ENCODE peak calls at places on chromosomes 1 and 21, in eight cellular contexts. I is heart left ventricle, L is body of pancreas, W is tibial nerve, S is right lobe of liver, Y is endothelial cell of umbilical vein, X is IMR-90, C is adrenal gland. D is an unnamed sample.
A peak's percentile ranks its signal among the peaks of the same experiment; 100 is the strongest.

GRCh38 chr1:26284597-26285351 is 4.9 kb downstream of the SH3BGRL3 start:
- DNase-seq in I (peak; percentile 69), L (peak; percentile 69), W (peak; percentile 64), S (peak; percentile 65), Y (peak; percentile 83), X (peak; percentile 97), C (peak; percentile 93), D (peak; percentile 82)

GRCh38 chr21:14901482-14901958 is 163.3 kb downstream of the NRIP1 start:
- DNase-seq in I (no peak), L (no peak), W (no peak), S (no peak), Y (no peak), X (peak; percentile 64), C (no peak), D (no peak)

GRCh38 chr1:241229216-241229615 is 127.8 kb downstream of the RGS7 start:
- DNase-seq in I (no peak), L (peak; percentile 35), W (no peak), S (no peak), Y (peak; percentile 3), X (no peak), C (peak; percentile 57), D (no peak)

GRCh38 chr1:206606867-206607266 is 5.4 kb downstream of the EIF2D start:
- DNase-seq in I (no peak), L (no peak), W (no peak), S (no peak), Y (peak; percentile 41), X (peak; percentile 41), C (no peak), D (peak; percentile 36)

GRCh38 chr1:16076003-16076870 is 2.8 kb upstream of the FAM131C start:
- DNase-seq in I (peak; percentile 46), L (no peak), W (no peak), S (no peak), Y (peak; percentile 44), X (peak; percentile 98), C (peak; percentile 96), D (peak; percentile 71)

GRCh38 chr1:243411472-243411871 is 155.6 kb downstream of the SDCCAG8 start:
- DNase-seq in I (no peak), L (no peak), W (no peak), S (no peak), Y (no peak), X (no peak), C (no peak), D (no peak)

GRCh38 chr1:155261401-155261887 is 716 bp downstream of the SCAMP3 start:
- DNase-seq in I (no peak), L (peak; percentile 30), W (no peak), S (no peak), Y (peak; percentile 12), X (peak; percentile 15), C (no peak), D (no peak)

GRCh38 chr1:43329995-43330751 is 7.4 kb upstream of the MPL start:
- DNase-seq in I (peak; percentile 76), L (no peak), W (no peak), S (peak; percentile 39), Y (peak; percentile 89), X (peak; percentile 87), C (peak; percentile 86), D (peak; percentile 90)

GRCh38 chr1:54335396-54336056 is 70.7 kb downstream of the SSBP3 start:
- DNase-seq in I (peak; percentile 76), L (peak; percentile 48), W (peak; percentile 73), S (no peak), Y (peak; percentile 90), X (peak; percentile 95), C (peak; percentile 66), D (peak; percentile 84)

GRCh38 chr1:53160924-53161378 is 18.5 kb upstream of the SLC1A7 start:
- DNase-seq in I (no peak), L (no peak), W (no peak), S (no peak), Y (no peak), X (no peak), C (no peak), D (no peak)

GRCh38 chr1:214187152-214187900 is 93.6 kb upstream of the SMYD2 start:
- DNase-seq in I (no peak), L (peak; percentile 25), W (no peak), S (peak; percentile 52), Y (peak; percentile 2), X (no peak), C (no peak), D (no peak)

GRCh38 chr1:159218846-159219636 is 14.4 kb downstream of the ACKR1 start:
- DNase-seq in I (no peak), L (no peak), W (no peak), S (no peak), Y (no peak), X (no peak), C (no peak), D (no peak)

GRCh38 chr1:94069649-94070285 is 51.2 kb downstream of the ABCA4 start:
- DNase-seq in I (no peak), L (no peak), W (no peak), S (no peak), Y (peak; percentile 94), X (peak; percentile 31), C (peak; percentile 25), D (no peak)

GRCh38 chr1:94070746-94071318 is 50.1 kb downstream of the ABCA4 start:
- DNase-seq in I (no peak), L (no peak), W (no peak), S (no peak), Y (peak; percentile 29), X (no peak), C (no peak), D (no peak)

GRCh38 chr1:94068831-94069648 is 51.9 kb downstream of the ABCA4 start:
- DNase-seq in I (no peak), L (peak; percentile 85), W (no peak), S (peak; percentile 44), Y (peak; percentile 98), X (peak; percentile 86), C (peak; percentile 27), D (peak; percentile 38)

GRCh38 chr1:94067196-94067595 is 53.8 kb downstream of the ABCA4 start:
- DNase-seq in I (no peak), L (no peak), W (no peak), S (peak; percentile 25), Y (peak; percentile 95), X (peak; percentile 94), C (no peak), D (no peak)

DNA sequence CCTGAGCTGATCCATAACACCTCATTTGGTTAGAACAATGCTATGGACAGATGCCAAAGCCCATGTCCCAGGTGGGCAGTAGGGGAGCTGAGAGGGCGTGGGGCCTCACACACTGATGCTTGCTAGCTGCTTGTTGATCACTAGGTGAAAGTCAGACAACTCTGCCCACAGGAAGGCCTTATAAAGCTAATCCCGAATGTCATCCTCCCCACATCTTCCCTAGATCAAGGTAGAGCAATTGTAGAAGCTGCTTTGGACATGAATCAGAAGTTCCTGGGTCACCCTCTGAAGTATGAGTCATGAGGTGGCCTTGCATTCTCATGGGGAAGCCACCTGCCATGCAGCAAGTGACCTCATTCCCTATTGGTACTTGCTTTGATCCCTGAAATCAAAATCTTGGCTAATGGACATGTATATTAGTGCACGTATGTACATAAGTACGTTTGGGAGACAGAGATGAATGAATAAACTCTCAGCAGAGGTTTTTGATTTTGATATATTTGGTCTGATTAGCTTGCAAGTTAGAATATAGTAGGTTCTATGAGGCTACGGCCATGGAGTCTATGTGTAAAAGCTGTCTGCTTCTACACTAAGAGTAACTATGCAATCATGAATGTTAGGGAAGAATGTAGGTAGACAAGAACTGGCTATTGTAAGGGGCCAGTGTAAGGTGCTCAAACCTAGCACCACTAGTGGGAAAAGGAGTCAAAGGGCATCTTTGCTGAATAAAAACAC is 52.7 kb downstream of the ABCA4 start:
- DNase-seq in I (no peak), L (peak; percentile 66), W (no peak), S (no peak), Y (peak; percentile 86), X (peak; percentile 76), C (peak; percentile 56), D (peak; percentile 47)
- TF ChIP-seq POLR2A in I (no peak), L (no peak), W (no peak), S (no peak), Y (no peak), X (no peak), C (no peak), D (no peak)

DNA sequence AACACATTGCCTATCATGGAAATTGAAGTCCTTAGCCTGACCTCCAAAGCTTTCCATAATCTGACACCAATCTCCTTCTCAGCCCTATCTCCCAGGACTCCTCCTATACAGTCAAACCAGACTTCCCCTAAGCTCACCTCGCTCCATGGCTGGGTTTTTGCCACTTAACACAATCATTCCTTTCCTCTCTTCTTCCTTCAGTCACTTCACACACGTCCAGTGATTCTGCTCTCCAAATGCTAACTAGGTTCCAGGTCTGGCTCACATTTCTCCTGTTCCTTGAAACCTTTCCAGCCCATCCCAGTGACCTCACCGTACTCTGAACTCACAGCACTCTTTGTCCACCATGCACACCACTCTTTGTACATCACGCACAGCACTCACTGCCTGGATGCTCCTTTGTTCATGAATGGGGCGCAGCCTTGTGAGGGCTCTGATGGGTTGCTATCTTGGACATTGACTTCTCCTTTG is 98.4 kb downstream of the GLUL start:
- DNase-seq in I (no peak), L (peak; percentile 46), W (peak; percentile 50), S (peak; percentile 44), Y (no peak), X (no peak), C (no peak), D (no peak)
- TF ChIP-seq POLR2A in I (no peak), L (no peak), W (peak; percentile 18), S (peak; percentile 51), Y (no peak), X (no peak), C (no peak), D (no peak)

DNA sequence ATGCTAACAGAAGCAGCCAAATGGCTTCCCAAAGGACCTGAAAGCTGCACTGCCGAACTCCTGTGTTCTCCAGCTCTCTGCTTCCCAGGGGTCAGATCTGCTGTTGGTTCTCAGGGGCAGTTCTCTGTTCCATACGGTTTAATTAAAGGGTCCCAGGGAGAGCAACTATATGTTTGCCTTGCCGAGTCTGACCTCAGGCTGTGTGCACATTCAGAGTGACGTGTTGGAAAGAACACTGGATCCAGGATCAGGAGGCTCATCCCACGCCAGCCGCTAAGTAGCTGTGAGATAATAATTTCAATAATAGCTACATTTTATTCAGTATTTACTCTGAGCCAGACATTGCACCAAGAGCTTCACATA is 23.4 kb downstream of the NENF start:
- DNase-seq in I (no peak), L (no peak), W (no peak), S (no peak), Y (no peak), X (no peak), C (no peak), D (no peak)
- TF ChIP-seq POLR2A in I (no peak), L (no peak), W (no peak), S (no peak), Y (no peak), X (no peak), C (no peak), D (no peak)

DNA sequence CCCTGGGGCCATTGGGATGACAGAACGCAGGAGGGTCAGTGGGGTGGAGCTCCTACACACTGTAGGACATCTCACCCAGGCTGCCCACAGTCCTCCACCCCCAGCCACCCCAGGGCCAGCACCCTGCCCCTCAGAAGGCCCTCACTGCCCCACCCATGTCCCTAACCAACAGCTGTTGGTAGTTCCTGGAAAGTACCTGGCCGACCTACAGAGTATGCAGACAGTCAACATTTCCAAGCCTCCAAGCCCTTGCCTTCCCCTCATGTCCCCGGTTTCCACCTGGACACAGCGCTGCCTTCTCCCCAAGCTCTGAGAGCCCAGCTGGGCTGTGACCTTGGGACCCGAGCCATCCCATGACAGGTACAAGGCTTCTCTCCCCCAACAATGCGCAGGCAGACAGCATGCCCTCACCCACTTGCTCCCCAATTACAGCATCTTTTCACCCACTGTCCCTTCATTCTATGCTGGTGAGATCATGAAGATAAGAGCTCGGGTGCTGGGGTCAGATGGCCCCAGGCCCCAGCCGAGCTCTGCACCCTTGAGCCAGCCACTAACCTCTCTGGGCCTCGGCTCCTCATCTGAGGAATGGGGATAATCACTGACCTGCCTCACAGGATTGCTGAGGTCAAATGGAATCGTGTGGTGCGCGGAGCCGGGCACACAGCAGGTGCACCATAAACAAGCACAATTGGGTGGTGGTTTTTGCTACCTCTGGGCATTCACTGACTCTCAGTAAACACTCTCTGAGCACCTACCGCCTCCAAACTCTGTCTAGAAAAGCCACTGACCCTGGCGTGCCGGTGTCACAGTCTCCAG is 11.2 kb downstream of the LAPTM5 start:
- DNase-seq in I (no peak), L (no peak), W (no peak), S (no peak), Y (no peak), X (no peak), C (no peak), D (no peak)
- TF ChIP-seq POLR2A in I (no peak), L (no peak), W (no peak), S (no peak), Y (no peak), X (no peak), C (no peak), D (no peak)

D was measured in H54.